ENCODE peak calls at places on chromosomes 1 and 21, in eight cellular contexts. B is suprapubic skin; Z is fibroblast of lung; R is epithelial cell of esophagus; U is OCI-LY7; H is AG10803; J is activated CD8-positive, alpha-beta T cell treated with anti-CD3 and anti-CD28 coated beads for 36 hours; X is esophagus squamous epithelium. G is an unnamed sample.

GRCh38 chr1:45033356-45033755 is 21.3 kb downstream of the UROD start:
- DNase-seq in X (no peak), J (no peak), U (peak; percentile 82), H (no peak), B (no peak), Z (no peak), R (no peak), G (no peak)

GRCh38 chr1:111212634-111213335 is 12.3 kb upstream of the DENND2D start:
- DNase-seq in B (no peak), J (no peak), U (no peak), X (no peak), R (no peak), H (no peak), Z (no peak), G (no peak)

GRCh38 chr1:99811075-99811474 is 39.1 kb upstream of the AGL start:
- DNase-seq in Z (no peak), H (no peak), U (no peak), J (no peak), B (no peak), X (no peak), R (no peak), G (no peak)

GRCh38 chr1:93552751-93553455 is 105.0 kb downstream of the FNBP1L start:
- DNase-seq in R (peak; percentile 71), J (no peak), B (no peak), X (no peak), Z (peak; percentile 57), U (no peak), H (peak; percentile 89), G (peak; percentile 69)

GRCh38 chr1:90718411-90719320 is 1.6 kb upstream of the BARHL2 start:
- DNase-seq in R (no peak), B (no peak), H (no peak), U (no peak), X (no peak), J (no peak), Z (no peak), G (peak; percentile 71)

GRCh38 chr1:9395031-9395430 is 102.3 kb downstream of the SPSB1 start:
- DNase-seq in Z (no peak), U (no peak), H (no peak), X (no peak), R (no peak), B (no peak), J (no peak), G (no peak)

GRCh38 chr1:198934901-198935301 is 296.1 kb downstream of the PTPRC start:
- DNase-seq in J (peak; percentile 84), R (peak; percentile 55), B (no peak), H (peak; percentile 11), Z (no peak), U (peak; percentile 70), X (no peak), G (no peak)

GRCh38 chr1:24935196-24935526 is 5.1 kb upstream of the RUNX3 start:
- DNase-seq in U (peak; percentile 30), B (no peak), J (no peak), R (no peak), X (no peak), H (no peak), Z (no peak), G (no peak)

GRCh38 chr1:154221815-154222081 is 993 bp downstream of the UBAP2L start:
- DNase-seq in X (no peak), U (peak; percentile 37), B (no peak), R (peak; percentile 24), Z (peak; percentile 83), H (peak; percentile 77), J (no peak), G (no peak)

GRCh38 chr1:192703283-192704206 is 67.6 kb downstream of the RGS13 start:
- DNase-seq in J (no peak), R (no peak), B (no peak), U (no peak), Z (no peak), H (no peak), X (no peak), G (no peak)

GRCh38 chr1:220498188-220498587 is 29.7 kb upstream of the MARK1 start:
- DNase-seq in X (no peak), J (no peak), H (peak; percentile 11), B (no peak), R (peak; percentile 90), Z (no peak), U (no peak), G (peak; percentile 74)

GRCh38 chr1:180042994-180043622 is 88.5 kb downstream of the CEP350 start:
- DNase-seq in Z (peak; percentile 53), J (no peak), R (peak; percentile 81), H (peak; percentile 59), U (no peak), B (no peak), X (no peak), G (no peak)

GRCh38 chr1:227886503-227886961 is 61.2 kb downstream of the WNT9A start:
- DNase-seq in U (no peak), B (no peak), R (no peak), J (no peak), X (no peak), Z (no peak), H (no peak), G (no peak)

GRCh38 chr1:170805957-170806662 is 129.2 kb upstream of the MROH9 start:
- DNase-seq in U (no peak), J (no peak), B (no peak), X (no peak), Z (peak; percentile 57), H (peak; percentile 18), R (no peak), G (no peak)

GRCh38 chr1:225179686-225180085 is 248.2 kb downstream of the LBR start:
- DNase-seq in J (no peak), U (no peak), B (no peak), X (no peak), H (no peak), R (no peak), Z (no peak), G (no peak)

GRCh38 chr1:6301526-6301925 is 40.6 kb upstream of the GPR153 start:
- DNase-seq in U (no peak), X (no peak), B (no peak), R (peak; percentile 92), H (no peak), Z (no peak), J (no peak), G (no peak)

GRCh38 chr21:45468971-45469272 is 64.0 kb downstream of the COL18A1 start:
- DNase-seq in H (no peak), B (no peak), X (no peak), U (no peak), R (no peak), J (no peak), Z (no peak), G (no peak)

GRCh38 chr1:84146375-84147032 is 2.4 kb downstream of the PRKACB start:
- DNase-seq in J (no peak), X (no peak), Z (peak; percentile 66), B (no peak), H (peak; percentile 68), R (peak; percentile 67), U (no peak), G (no peak)

GRCh38 chr1:183685112-183685713 is 32.1 kb upstream of the APOBEC4 start:
- DNase-seq in Z (peak; percentile 72), U (peak; percentile 69), J (peak; percentile 45), R (peak; percentile 62), B (no peak), X (no peak), H (peak; percentile 60), G (no peak)

GRCh38 chr1:32965251-32965643 is 638 bp upstream of the RNF19B start:
- DNase-seq in R (no peak), B (no peak), H (no peak), Z (no peak), U (no peak), X (no peak), J (no peak), G (no peak)

GRCh38 chr1:32962248-32962896 is 2.2 kb downstream of the RNF19B start:
- DNase-seq in J (no peak), Z (peak; percentile 34), B (no peak), H (peak; percentile 35), R (no peak), X (no peak), U (peak; percentile 63), G (no peak)

GRCh38 chr1:32966900-32967299 is 2.3 kb upstream of the RNF19B start:
- DNase-seq in J (no peak), Z (no peak), U (no peak), X (no peak), H (no peak), R (no peak), B (no peak), G (no peak)

GRCh38 chr1:32963746-32964460 is 706 bp downstream of the RNF19B start:
- DNase-seq in H (peak; percentile 35), R (peak; percentile 93), U (peak; percentile 80), J (peak; percentile 73), X (no peak), B (peak; percentile 90), Z (peak; percentile 22), G (peak; percentile 73)

DNA sequence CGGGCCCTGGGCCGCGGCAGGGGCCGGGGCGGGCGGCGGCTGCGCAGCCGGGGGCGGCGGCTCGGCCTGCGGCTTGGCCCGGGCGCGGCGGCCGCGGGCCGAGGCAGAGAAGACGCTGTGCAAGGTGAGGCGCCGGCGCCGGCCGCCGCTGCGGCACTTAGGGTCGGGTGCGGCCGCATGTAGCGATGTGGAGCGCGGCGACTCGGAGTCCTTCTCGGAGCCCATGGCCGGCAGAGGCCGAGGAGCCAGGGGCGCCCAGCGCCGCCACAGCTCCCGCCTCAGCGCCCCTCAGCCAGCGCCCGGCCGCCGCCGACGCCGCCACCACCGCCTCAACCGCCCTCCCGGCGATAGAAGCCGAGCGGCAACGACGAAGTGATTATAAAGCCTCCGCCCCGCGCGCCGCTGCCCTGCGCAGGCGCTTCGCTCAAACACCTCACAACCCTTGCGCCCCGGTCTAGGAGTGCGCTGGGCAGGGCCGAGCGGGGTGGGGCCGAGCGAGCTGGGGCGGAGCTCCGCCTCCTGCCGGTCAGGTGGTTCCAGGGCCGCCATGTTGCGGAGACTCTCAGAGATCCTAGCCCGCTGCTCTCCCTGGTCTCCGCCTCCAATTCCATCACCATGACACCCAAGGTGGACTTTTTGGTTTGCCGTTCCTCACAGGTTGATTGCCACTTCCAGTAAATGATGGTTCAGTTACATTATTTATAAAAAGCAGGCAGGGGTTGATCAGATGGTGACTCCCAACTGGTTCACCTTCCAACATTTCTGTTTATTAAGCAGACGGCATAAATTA is at the start of gene RNF19B:
- DNase-seq in B (peak; percentile 96), Z (peak; percentile 90), U (peak; percentile 97), J (peak; percentile 96), H (peak; percentile 91), R (peak; percentile 98), X (peak; percentile 68), G (peak; percentile 97)
- TF ChIP-seq CTCF in B (no peak), Z (no peak), U (no peak), J (no peak), H (no peak), R (no peak), X (no peak), G (peak; percentile 48)

GRCh38 chr1:65245290-65245689 is 64.1 kb upstream of the DNAJC6 start:
- DNase-seq in X (no peak), U (no peak), J (no peak), R (no peak), B (no peak), Z (no peak), H (no peak), G (no peak)
- TF ChIP-seq CTCF in X (no peak), U (no peak), J (no peak), R (no peak), B (no peak), Z (no peak), H (no peak), G (no peak)

GRCh38 chr1:166975361-166976129 is at the start of gene ILDR2:
- DNase-seq in Z (peak; percentile 25), X (no peak), U (peak; percentile 68), B (peak; percentile 62), R (peak; percentile 29), H (peak; percentile 12), J (peak; percentile 91), G (peak; percentile 60)
- TF ChIP-seq CTCF in Z (no peak), X (no peak), U (no peak), B (no peak), R (no peak), H (no peak), J (no peak), G (no peak)

GRCh38 chr1:205749826-205750682 is at the start of gene NUCKS1:
- DNase-seq in J (peak; percentile 99), Z (peak; percentile 100), B (peak; percentile 99), U (peak; percentile 100), H (peak; percentile 100), R (peak; percentile 98), X (peak; percentile 93), G (peak; percentile 94)
- TF ChIP-seq CTCF in J (no peak), Z (peak; percentile 39), B (no peak), U (no peak), H (peak; percentile 1), R (peak; percentile 9), X (no peak), G (no peak)